ENCODE peak calls at places on chromosomes 7 and 10, in five cellular contexts. O, D, U, Q and L are unnamed samples.
A peak's percentile ranks its signal among the peaks of the same experiment; 100 is the strongest.

GRCh38 chr7:129865093-129865931 is 87.4 kb downstream of the UBE2H start:
- DNase-seq in D (no peak), Q (peak; percentile 59), O (no peak), U (peak; percentile 69), L (peak; percentile 65)

GRCh38 chr10:50286517-50286916 is 35.2 kb upstream of the ASAH2 start:
- DNase-seq in D (no peak), Q (peak; percentile 98), O (no peak), U (peak; percentile 16), L (no peak)

GRCh38 chr7:118288098-118288497 is 63.6 kb downstream of the ANKRD7 start:
- DNase-seq in O (no peak), U (no peak), Q (no peak), D (peak; percentile 30), L (peak; percentile 38)

GRCh38 chr10:32056136-32057040 is at the start of gene KIF5B:
- DNase-seq in Q (peak; percentile 83), U (peak; percentile 81), O (peak; percentile 91), D (peak; percentile 94), L (peak; percentile 82)

GRCh38 chr7:44914992-44915607 is 29.8 kb upstream of the PURB start:
- DNase-seq in O (no peak), D (peak; percentile 59), Q (no peak), U (no peak), L (peak; percentile 39)

GRCh38 chr10:127322286-127322685 is 125.9 kb upstream of the INSYN2A start:
- DNase-seq in Q (no peak), O (no peak), U (no peak), D (no peak), L (no peak)

GRCh38 chr10:22993314-22993713 is 65.5 kb downstream of the ARMC3 start:
- DNase-seq in Q (no peak), O (no peak), D (no peak), U (no peak), L (no peak)

GRCh38 chr7:54964136-54964535 is 54.7 kb upstream of the EGFR start:
- DNase-seq in U (no peak), Q (no peak), D (no peak), O (no peak), L (no peak)

GRCh38 chr7:3695602-3696001 is 394.6 kb downstream of the SDK1 start:
- DNase-seq in O (no peak), D (no peak), U (no peak), Q (no peak), L (no peak)

GRCh38 chr10:98097175-98097574 is 37.3 kb upstream of the R3HCC1L start:
- DNase-seq in O (no peak), Q (no peak), D (no peak), U (no peak), L (no peak)

GRCh38 chr10:98097611-98098010 is 36.8 kb upstream of the R3HCC1L start:
- DNase-seq in O (no peak), D (no peak), Q (no peak), U (no peak), L (no peak)

GRCh38 chr10:98104125-98104524 is 30.3 kb upstream of the R3HCC1L start:
- DNase-seq in O (no peak), U (no peak), D (no peak), Q (no peak), L (no peak)

GRCh38 chr10:98098247-98098646 is 36.2 kb upstream of the R3HCC1L start:
- DNase-seq in D (no peak), U (no peak), Q (no peak), O (no peak), L (no peak)

GRCh38 chr10:98101366-98101765 is 33.1 kb upstream of the R3HCC1L start:
- DNase-seq in O (no peak), D (no peak), Q (no peak), U (no peak), L (no peak)
- TF ChIP-seq CTCF in O (no peak), D (no peak), Q (no peak), U (no peak), L (no peak)

GRCh38 chr10:11631291-11631690 is 19.8 kb upstream of the USP6NL start:
- DNase-seq in Q (no peak), U (no peak), D (no peak), O (no peak), L (no peak)
- H3K4me3 ChIP-seq in Q (no peak overlapping the region), U (no peak overlapping the region), D (no peak overlapping the region), O (no peak overlapping the region), L (no peak overlapping the region)

DNA sequence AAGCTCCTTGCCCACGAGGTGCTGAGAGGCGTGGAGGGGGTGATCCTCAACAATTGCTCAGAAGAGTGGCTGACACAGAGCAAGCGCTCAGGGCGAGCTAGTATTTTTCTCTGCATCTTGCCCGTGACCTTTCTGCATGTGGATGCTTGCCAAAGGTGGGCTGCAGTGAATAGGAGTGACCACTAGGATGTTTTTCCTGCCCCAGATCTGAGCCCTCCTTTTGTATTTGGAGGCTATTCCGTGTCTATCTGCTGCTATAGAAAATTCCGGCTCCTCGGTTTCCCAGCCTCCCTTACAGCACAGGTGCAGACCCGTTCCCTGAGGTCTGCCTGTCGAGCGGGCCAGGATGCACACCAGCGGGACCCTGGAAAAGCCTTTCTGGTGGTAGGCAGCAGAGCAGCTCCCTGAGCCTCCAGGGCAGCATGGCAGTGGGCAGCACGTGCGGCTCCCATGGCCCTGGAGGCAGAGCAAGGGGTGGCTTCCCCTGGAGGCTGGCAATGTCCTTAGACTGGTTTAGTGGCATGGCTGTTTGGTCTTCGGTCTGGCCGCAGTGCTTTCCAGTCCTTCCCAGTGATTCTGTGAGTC is 145.1 kb upstream of the PCBD1 start:
- DNase-seq in D (no peak), Q (no peak), O (no peak), U (no peak), L (no peak)
- TF ChIP-seq CTCF in D (no peak), Q (no peak), O (no peak), U (no peak), L (no peak)

DNA sequence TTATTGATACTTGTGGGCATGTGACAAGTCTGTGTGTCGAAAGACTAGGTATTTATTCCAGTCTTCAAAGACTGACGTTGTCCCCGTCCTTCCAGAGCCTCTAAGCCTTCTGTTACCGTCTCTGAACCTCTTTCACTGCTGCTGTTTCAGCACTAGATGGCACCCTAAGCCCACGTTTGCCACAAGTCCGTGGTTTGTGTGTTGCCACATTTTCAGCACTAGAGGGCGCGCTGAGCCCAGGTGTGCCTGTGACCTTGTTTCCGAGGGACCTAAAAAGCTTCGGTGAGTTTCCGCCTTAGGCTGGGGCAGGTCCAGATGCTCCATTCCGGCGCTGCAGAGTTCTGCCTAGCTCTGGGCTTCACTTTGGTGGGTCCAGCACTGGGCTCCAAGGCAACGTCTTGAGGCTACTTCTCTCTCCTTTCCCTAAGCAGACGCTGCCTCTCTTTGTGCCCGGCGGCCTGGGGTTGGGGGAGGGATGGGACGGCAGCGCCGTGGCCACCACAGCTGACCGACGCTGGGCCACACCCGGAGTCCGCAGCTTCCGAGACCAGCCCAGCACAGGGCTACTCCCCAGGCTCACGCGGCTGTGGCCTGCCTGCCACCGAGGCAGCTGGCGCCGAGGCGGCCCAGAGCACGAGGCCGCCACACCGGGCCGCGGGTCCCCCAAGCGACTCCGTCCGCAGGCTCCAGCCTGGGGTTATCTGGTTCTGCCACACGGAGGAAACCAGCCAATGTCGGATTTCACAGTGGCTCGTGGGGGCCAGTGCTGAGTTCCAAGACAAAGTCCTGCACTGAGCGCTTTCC is 520.2 kb downstream of the REEP3 start:
- DNase-seq in U (peak; percentile 72), D (peak; percentile 91), O (peak; percentile 53), Q (peak; percentile 76), L (peak; percentile 70)
- H3K4me3 ChIP-seq in U (no peak overlapping the region), D (peak overlapping the region; percentile 40), O (peak overlapping the region; percentile 61), Q (peak overlapping the region; percentile 42), L (peak overlapping the region; percentile 21)

GRCh38 chr10:124647421-124648130 is 96.6 kb downstream of the FAM53B start:
- DNase-seq in O (peak; percentile 76), U (peak; percentile 20), Q (peak; percentile 20), D (peak; percentile 86), L (no peak)
- TF ChIP-seq CTCF in O (peak; percentile 48), U (no peak), Q (peak; percentile 36), D (peak; percentile 57), L (peak; percentile 32)

DNA sequence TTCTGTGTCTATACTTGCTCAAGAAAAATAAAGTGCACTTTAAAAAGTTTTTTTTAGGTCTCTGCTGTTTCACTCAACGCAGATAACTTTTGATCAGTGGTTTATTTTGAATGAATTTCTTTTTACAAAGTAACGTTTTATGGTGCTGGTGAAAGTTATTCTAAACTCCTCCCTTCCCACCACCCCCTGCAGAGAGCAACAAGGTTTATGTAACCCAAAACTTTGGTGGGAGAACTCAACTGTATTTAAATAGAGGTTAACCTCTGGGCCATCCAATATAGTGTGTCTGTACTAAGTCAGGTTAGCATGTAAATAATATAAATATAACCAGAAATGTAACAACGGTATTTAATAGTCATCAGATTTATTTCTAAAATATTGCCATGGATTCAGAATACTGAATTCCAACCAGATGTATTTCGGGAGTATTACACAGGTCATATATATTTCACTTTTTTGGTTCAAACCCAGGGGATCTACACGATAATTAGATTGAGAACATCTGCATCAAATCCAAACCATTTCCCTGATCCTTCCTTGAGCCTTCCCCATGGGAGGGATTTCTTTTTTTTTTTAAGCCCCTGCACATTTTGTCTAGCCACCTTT is 3.9 kb upstream of the CUX1 start:
- DNase-seq in O (no peak), U (no peak), D (no peak), Q (no peak), L (no peak)
- H3K4me3 ChIP-seq in O (peak overlapping the region; percentile 92), U (peak overlapping the region; percentile 68), D (peak overlapping the region; percentile 24), Q (peak overlapping the region; percentile 73), L (peak overlapping the region; percentile 17)